ENCODE peak calls at places on chromosomes 16 and 17, in seven cellular contexts. One of them, this sample, is unnamed.

GRCh38 chr17:54678158-54678557 is 222.5 kb upstream of the TOM1L1 start:
- DNase-seq in Kasumi-1: no peak
- DNase-seq in RCC 7860: no peak
- DNase-seq in stimulated activated CD4-positive, alpha-beta T cell treated with anti-CD3 and anti-CD28 coated beads, Interleukin-4, amount 100 ng/mL, for 24 hours: no peak
- DNase-seq in Calu3: no peak
- DNase-seq in COR-L47: no peak
- DNase-seq in progenitor cell of endocrine pancreas: no peak
- DNase-seq in this sample: no peak

GRCh38 chr16:27408012-27408601 is 6.1 kb downstream of the IL21R start:
- DNase-seq in Kasumi-1: no peak
- DNase-seq in RCC 7860: peak; percentile 60
- DNase-seq in stimulated activated CD4-positive, alpha-beta T cell treated with anti-CD3 and anti-CD28 coated beads, Interleukin-4, amount 100 ng/mL, for 24 hours: peak; percentile 55
- DNase-seq in Calu3: no peak
- DNase-seq in COR-L47: no peak
- DNase-seq in progenitor cell of endocrine pancreas: no peak
- DNase-seq in this sample: peak; percentile 55

GRCh38 chr16:65068151-65068740 is 53.6 kb downstream of the CDH11 start:
- DNase-seq in Kasumi-1: no peak
- DNase-seq in RCC 7860: no peak
- DNase-seq in stimulated activated CD4-positive, alpha-beta T cell treated with anti-CD3 and anti-CD28 coated beads, Interleukin-4, amount 100 ng/mL, for 24 hours: no peak
- DNase-seq in Calu3: no peak
- DNase-seq in COR-L47: no peak
- DNase-seq in progenitor cell of endocrine pancreas: no peak
- DNase-seq in this sample: no peak

GRCh38 chr16:20899503-20900298 is 457 bp downstream of the DCUN1D3 start:
- DNase-seq in Kasumi-1: no peak
- DNase-seq in RCC 7860: no peak
- DNase-seq in stimulated activated CD4-positive, alpha-beta T cell treated with anti-CD3 and anti-CD28 coated beads, Interleukin-4, amount 100 ng/mL, for 24 hours: no peak
- DNase-seq in Calu3: peak; percentile 44
- DNase-seq in COR-L47: no peak
- DNase-seq in progenitor cell of endocrine pancreas: peak; percentile 26
- DNase-seq in this sample: peak; percentile 35

GRCh38 chr17:38892083-38892482 is 22.2 kb downstream of the LASP1 start:
- DNase-seq in Kasumi-1: no peak
- DNase-seq in RCC 7860: no peak
- DNase-seq in stimulated activated CD4-positive, alpha-beta T cell treated with anti-CD3 and anti-CD28 coated beads, Interleukin-4, amount 100 ng/mL, for 24 hours: no peak
- DNase-seq in Calu3: no peak
- DNase-seq in COR-L47: no peak
- DNase-seq in progenitor cell of endocrine pancreas: no peak
- DNase-seq in this sample: no peak

GRCh38 chr17:45931677-45932076 is 37.3 kb downstream of the MAPT start:
- DNase-seq in Kasumi-1: no peak
- DNase-seq in RCC 7860: no peak
- DNase-seq in stimulated activated CD4-positive, alpha-beta T cell treated with anti-CD3 and anti-CD28 coated beads, Interleukin-4, amount 100 ng/mL, for 24 hours: no peak
- DNase-seq in Calu3: no peak
- DNase-seq in COR-L47: no peak
- DNase-seq in progenitor cell of endocrine pancreas: no peak
- DNase-seq in this sample: no peak

GRCh38 chr17:65987988-65988387 is 203.9 kb downstream of the CEP112 start:
- DNase-seq in Kasumi-1: peak; percentile 66
- DNase-seq in RCC 7860: peak; percentile 25
- DNase-seq in stimulated activated CD4-positive, alpha-beta T cell treated with anti-CD3 and anti-CD28 coated beads, Interleukin-4, amount 100 ng/mL, for 24 hours: no peak
- DNase-seq in Calu3: peak; percentile 36
- DNase-seq in COR-L47: peak; percentile 67
- DNase-seq in progenitor cell of endocrine pancreas: no peak
- DNase-seq in this sample: no peak

GRCh38 chr16:52492789-52493357 is 54.1 kb downstream of the TOX3 start:
- DNase-seq in Kasumi-1: no peak
- DNase-seq in RCC 7860: no peak
- DNase-seq in stimulated activated CD4-positive, alpha-beta T cell treated with anti-CD3 and anti-CD28 coated beads, Interleukin-4, amount 100 ng/mL, for 24 hours: no peak
- DNase-seq in Calu3: no peak
- DNase-seq in COR-L47: no peak
- DNase-seq in progenitor cell of endocrine pancreas: no peak
- DNase-seq in this sample: no peak

GRCh38 chr17:16250635-16251034 is 33.6 kb downstream of the PIGL start:
- DNase-seq in Kasumi-1: no peak
- DNase-seq in RCC 7860: no peak
- DNase-seq in stimulated activated CD4-positive, alpha-beta T cell treated with anti-CD3 and anti-CD28 coated beads, Interleukin-4, amount 100 ng/mL, for 24 hours: no peak
- DNase-seq in Calu3: no peak
- DNase-seq in COR-L47: no peak
- DNase-seq in progenitor cell of endocrine pancreas: no peak
- DNase-seq in this sample: no peak

GRCh38 chr17:30958187-30958586 is 12.7 kb upstream of the RNF135 start:
- DNase-seq in Kasumi-1: peak; percentile 87
- DNase-seq in RCC 7860: no peak
- DNase-seq in stimulated activated CD4-positive, alpha-beta T cell treated with anti-CD3 and anti-CD28 coated beads, Interleukin-4, amount 100 ng/mL, for 24 hours: no peak
- DNase-seq in Calu3: no peak
- DNase-seq in COR-L47: no peak
- DNase-seq in progenitor cell of endocrine pancreas: no peak
- DNase-seq in this sample: no peak

GRCh38 chr16:79703066-79703465 is 102.5 kb upstream of the MAF start:
- DNase-seq in Kasumi-1: no peak
- DNase-seq in RCC 7860: no peak
- DNase-seq in stimulated activated CD4-positive, alpha-beta T cell treated with anti-CD3 and anti-CD28 coated beads, Interleukin-4, amount 100 ng/mL, for 24 hours: no peak
- DNase-seq in Calu3: no peak
- DNase-seq in COR-L47: no peak
- DNase-seq in progenitor cell of endocrine pancreas: no peak
- DNase-seq in this sample: no peak

GRCh38 chr16:74650966-74651567 is 15.6 kb downstream of the RFWD3 start:
- DNase-seq in Kasumi-1: peak; percentile 24
- DNase-seq in RCC 7860: no peak
- DNase-seq in stimulated activated CD4-positive, alpha-beta T cell treated with anti-CD3 and anti-CD28 coated beads, Interleukin-4, amount 100 ng/mL, for 24 hours: no peak
- DNase-seq in Calu3: no peak
- DNase-seq in COR-L47: no peak
- DNase-seq in progenitor cell of endocrine pancreas: no peak
- DNase-seq in this sample: no peak

GRCh38 chr16:84138824-84139627 is 6.0 kb downstream of the HSDL1 start:
- DNase-seq in Kasumi-1: peak; percentile 70
- DNase-seq in RCC 7860: no peak
- DNase-seq in stimulated activated CD4-positive, alpha-beta T cell treated with anti-CD3 and anti-CD28 coated beads, Interleukin-4, amount 100 ng/mL, for 24 hours: no peak
- DNase-seq in Calu3: peak; percentile 21
- DNase-seq in COR-L47: no peak
- DNase-seq in progenitor cell of endocrine pancreas: no peak
- DNase-seq in this sample: peak; percentile 61

GRCh38 chr16:3951861-3952332 is 71.4 kb upstream of the CREBBP start:
- DNase-seq in Kasumi-1: no peak
- DNase-seq in RCC 7860: no peak
- DNase-seq in stimulated activated CD4-positive, alpha-beta T cell treated with anti-CD3 and anti-CD28 coated beads, Interleukin-4, amount 100 ng/mL, for 24 hours: no peak
- DNase-seq in Calu3: no peak
- DNase-seq in COR-L47: no peak
- DNase-seq in progenitor cell of endocrine pancreas: no peak
- DNase-seq in this sample: no peak

GRCh38 chr16:4509420-4509819 is 29.2 kb downstream of the CDIP1 start:
- DNase-seq in Kasumi-1: no peak
- DNase-seq in RCC 7860: no peak
- DNase-seq in stimulated activated CD4-positive, alpha-beta T cell treated with anti-CD3 and anti-CD28 coated beads, Interleukin-4, amount 100 ng/mL, for 24 hours: no peak
- DNase-seq in Calu3: no peak
- DNase-seq in COR-L47: no peak
- DNase-seq in progenitor cell of endocrine pancreas: no peak
- DNase-seq in this sample: no peak

GRCh38 chr17:9234404-9234945 is 213.2 kb downstream of the NTN1 start:
- DNase-seq in Kasumi-1: no peak
- DNase-seq in RCC 7860: no peak
- DNase-seq in stimulated activated CD4-positive, alpha-beta T cell treated with anti-CD3 and anti-CD28 coated beads, Interleukin-4, amount 100 ng/mL, for 24 hours: no peak
- DNase-seq in Calu3: no peak
- DNase-seq in COR-L47: no peak
- DNase-seq in progenitor cell of endocrine pancreas: no peak
- DNase-seq in this sample: no peak

GRCh38 chr17:73397278-73397826 is 85.6 kb upstream of the CDC42EP4 start:
- DNase-seq in Kasumi-1: no peak
- DNase-seq in RCC 7860: no peak
- DNase-seq in stimulated activated CD4-positive, alpha-beta T cell treated with anti-CD3 and anti-CD28 coated beads, Interleukin-4, amount 100 ng/mL, for 24 hours: no peak
- DNase-seq in Calu3: no peak
- DNase-seq in COR-L47: no peak
- DNase-seq in progenitor cell of endocrine pancreas: no peak
- DNase-seq in this sample: no peak

GRCh38 chr16:48862087-48862532 is 252.1 kb upstream of the N4BP1 start:
- DNase-seq in Kasumi-1: no peak
- DNase-seq in RCC 7860: peak; percentile 40
- DNase-seq in stimulated activated CD4-positive, alpha-beta T cell treated with anti-CD3 and anti-CD28 coated beads, Interleukin-4, amount 100 ng/mL, for 24 hours: no peak
- DNase-seq in Calu3: peak; percentile 14
- DNase-seq in COR-L47: no peak
- DNase-seq in progenitor cell of endocrine pancreas: no peak
- DNase-seq in this sample: no peak

GRCh38 chr17:64706224-64707076 is 44.3 kb upstream of the SMURF2 start:
- DNase-seq in Kasumi-1: no peak
- DNase-seq in RCC 7860: peak; percentile 83
- DNase-seq in stimulated activated CD4-positive, alpha-beta T cell treated with anti-CD3 and anti-CD28 coated beads, Interleukin-4, amount 100 ng/mL, for 24 hours: no peak
- DNase-seq in Calu3: peak; percentile 22
- DNase-seq in COR-L47: no peak
- DNase-seq in progenitor cell of endocrine pancreas: no peak
- DNase-seq in this sample: no peak

GRCh38 chr17:58484600-58484999 is 3.6 kb downstream of the HSF5 start:
- DNase-seq in Kasumi-1: no peak
- DNase-seq in RCC 7860: no peak
- DNase-seq in stimulated activated CD4-positive, alpha-beta T cell treated with anti-CD3 and anti-CD28 coated beads, Interleukin-4, amount 100 ng/mL, for 24 hours: no peak
- DNase-seq in Calu3: no peak
- DNase-seq in COR-L47: no peak
- DNase-seq in progenitor cell of endocrine pancreas: no peak
- DNase-seq in this sample: no peak